ENCODE peak calls at places on chromosomes 16 and 17, in four cellular contexts. One of them, this sample, is unnamed.

GRCh38 chr16:88685156-88686061 is 898 bp downstream of the SNAI3 start:
- DNase-seq in K562: peak; percentile 69
- DNase-seq in H1: no peak
- DNase-seq in HepG2: no peak
- DNase-seq in this sample: peak; percentile 37

GRCh38 chr16:75541236-75541635 is 5.3 kb upstream of the CHST5 start:
- DNase-seq in K562: no peak
- DNase-seq in H1: no peak
- DNase-seq in HepG2: no peak
- DNase-seq in this sample: no peak

GRCh38 chr17:79065105-79065670 is 9.4 kb upstream of the ENGASE start:
- DNase-seq in K562: peak; percentile 62
- DNase-seq in H1: no peak
- DNase-seq in HepG2: peak; percentile 43
- DNase-seq in this sample: peak; percentile 73

GRCh38 chr16:53549970-53550406 is 47.0 kb upstream of the AKTIP start:
- DNase-seq in K562: peak; percentile 63
- DNase-seq in H1: peak; percentile 27
- DNase-seq in HepG2: peak; percentile 69
- DNase-seq in this sample: peak; percentile 71

GRCh38 chr17:15409721-15410247 is 57.6 kb downstream of the CDRT4 start:
- DNase-seq in K562: no peak
- DNase-seq in H1: no peak
- DNase-seq in HepG2: no peak
- DNase-seq in this sample: no peak

GRCh38 chr16:11225677-11226549 is 30.1 kb downstream of the SOCS1 start:
- DNase-seq in K562: no peak
- DNase-seq in H1: no peak
- DNase-seq in HepG2: no peak
- DNase-seq in this sample: no peak

GRCh38 chr17:72671034-72671433 is 421.5 kb downstream of the SLC39A11 start:
- DNase-seq in K562: no peak
- DNase-seq in H1: no peak
- DNase-seq in HepG2: no peak
- DNase-seq in this sample: no peak

GRCh38 chr17:32610027-32610650 is 123.3 kb downstream of the CDK5R1 start:
- DNase-seq in K562: no peak
- DNase-seq in H1: no peak
- DNase-seq in HepG2: no peak
- DNase-seq in this sample: no peak

GRCh38 chr16:31764103-31764502 is 109.5 kb upstream of the ZNF267 start:
- DNase-seq in K562: no peak
- DNase-seq in H1: no peak
- DNase-seq in HepG2: no peak
- DNase-seq in this sample: no peak

GRCh38 chr17:50866950-50867855 is 1.0 kb upstream of the TOB1 start:
- DNase-seq in K562: peak; percentile 96
- DNase-seq in H1: peak; percentile 88
- DNase-seq in HepG2: peak; percentile 95
- DNase-seq in this sample: peak; percentile 99
- TF ChIP-seq RFX5 in K562: peak; percentile 83
- TF ChIP-seq RFX5 in H1: peak; percentile 84
- TF ChIP-seq RFX5 in HepG2: peak; percentile 97
- TF ChIP-seq RFX5 in this sample: peak; percentile 96

DNA sequence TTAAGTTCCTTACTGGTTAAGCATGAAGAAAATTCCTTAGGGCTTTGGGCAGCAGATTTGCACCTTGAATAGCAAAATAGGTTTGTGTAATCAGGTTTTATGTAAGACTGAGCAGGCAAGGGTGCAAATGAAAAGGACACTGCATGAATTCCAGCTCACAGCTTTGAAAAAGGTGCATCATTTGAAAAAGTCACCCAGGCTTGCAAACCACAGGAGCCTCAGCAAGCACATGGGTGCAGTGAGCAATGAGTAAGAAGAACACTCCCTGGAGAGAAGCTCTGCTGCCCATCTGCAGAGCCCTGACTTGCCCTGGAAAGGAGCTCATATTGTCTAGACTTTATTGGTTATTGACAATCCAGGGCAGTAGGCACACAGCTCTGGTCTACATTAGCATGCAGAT is 165.6 kb upstream of the KCNJ16 start:
- DNase-seq in K562: no peak
- DNase-seq in H1: no peak
- DNase-seq in HepG2: no peak
- DNase-seq in this sample: no peak
- TF ChIP-seq PHF8 in K562: no peak
- TF ChIP-seq PHF8 in H1: no peak
- TF ChIP-seq PHF8 in HepG2: no peak
- TF ChIP-seq PHF8 in this sample: no peak

DNA sequence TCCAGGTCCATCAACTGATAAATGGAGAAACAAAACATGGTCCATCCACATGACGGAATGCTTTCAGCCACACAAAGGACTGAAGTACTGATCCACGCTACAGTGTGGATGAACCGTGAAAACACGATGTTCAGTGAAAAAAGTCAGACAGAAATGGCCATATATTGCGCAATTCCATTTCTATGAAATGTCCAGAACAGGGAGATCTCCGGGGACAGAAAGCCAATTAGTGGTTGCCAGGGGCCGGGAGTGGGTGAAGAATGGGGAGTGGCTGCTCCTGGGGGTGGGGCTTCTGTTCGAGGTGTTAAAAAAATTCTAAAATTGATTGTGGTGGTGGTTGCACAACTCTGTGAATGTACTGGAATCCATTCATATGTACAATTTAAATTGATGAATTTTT is 154.9 kb upstream of the HSBP1 start:
- DNase-seq in K562: no peak
- DNase-seq in H1: no peak
- DNase-seq in HepG2: no peak
- DNase-seq in this sample: no peak
- TF ChIP-seq JUN in K562: no peak
- TF ChIP-seq JUN in H1: no peak
- TF ChIP-seq JUN in HepG2: no peak
- TF ChIP-seq JUN in this sample: no peak

GRCh38 chr16:242281-242680 is 7.7 kb downstream of the FAM234A start:
- DNase-seq in K562: no peak
- DNase-seq in H1: no peak
- DNase-seq in HepG2: no peak
- DNase-seq in this sample: no peak

GRCh38 chr16:240559-240958 is 5.9 kb downstream of the FAM234A start:
- DNase-seq in K562: no peak
- DNase-seq in H1: no peak
- DNase-seq in HepG2: no peak
- DNase-seq in this sample: no peak

GRCh38 chr16:243348-243747 is 8.7 kb downstream of the FAM234A start:
- DNase-seq in K562: no peak
- DNase-seq in H1: no peak
- DNase-seq in HepG2: no peak
- DNase-seq in this sample: no peak

GRCh38 chr16:239948-240277 is 5.3 kb downstream of the FAM234A start:
- DNase-seq in K562: peak; percentile 20
- DNase-seq in H1: no peak
- DNase-seq in HepG2: peak; percentile 39
- DNase-seq in this sample: no peak

DNA sequence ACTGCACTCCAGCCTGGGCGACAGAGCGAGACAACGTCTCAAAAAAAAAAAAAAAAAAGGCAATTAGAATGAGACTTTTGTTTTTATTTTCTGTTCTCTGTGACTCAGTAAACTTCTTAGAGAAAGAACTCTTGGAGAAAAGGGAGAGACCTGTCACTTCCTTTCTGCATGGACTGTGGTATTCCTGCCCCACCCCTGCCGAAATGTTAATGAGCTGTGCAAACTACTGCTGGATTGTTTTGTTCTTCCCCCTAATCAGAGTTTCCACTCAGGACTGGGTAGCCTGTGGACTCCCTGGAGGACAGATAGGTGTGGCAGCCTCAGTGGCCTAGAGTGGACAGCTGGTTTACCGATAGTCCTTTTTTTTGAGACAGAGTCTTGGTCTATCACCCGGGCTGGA is 7.2 kb downstream of the FAM234A start:
- DNase-seq in K562: peak; percentile 25
- DNase-seq in H1: no peak
- DNase-seq in HepG2: no peak
- DNase-seq in this sample: no peak
- TF ChIP-seq RFX5 in K562: no peak
- TF ChIP-seq RFX5 in H1: no peak
- TF ChIP-seq RFX5 in HepG2: no peak
- TF ChIP-seq RFX5 in this sample: no peak

GRCh38 chr17:6668727-6669425 is 17.3 kb downstream of the C17orf100 start:
- DNase-seq in K562: no peak
- DNase-seq in H1: no peak
- DNase-seq in HepG2: peak; percentile 65
- DNase-seq in this sample: no peak
- TF ChIP-seq PHF8 in K562: no peak
- TF ChIP-seq PHF8 in H1: no peak
- TF ChIP-seq PHF8 in HepG2: no peak
- TF ChIP-seq PHF8 in this sample: no peak

GRCh38 chr16:85350146-85350728 is 238.0 kb upstream of the CIBAR2 start:
- DNase-seq in K562: no peak
- DNase-seq in H1: no peak
- DNase-seq in HepG2: no peak
- DNase-seq in this sample: no peak

GRCh38 chr16:85353013-85353412 is 240.7 kb upstream of the CIBAR2 start:
- DNase-seq in K562: no peak
- DNase-seq in H1: no peak
- DNase-seq in HepG2: no peak
- DNase-seq in this sample: no peak

GRCh38 chr16:85352221-85352620 is 239.9 kb upstream of the CIBAR2 start:
- DNase-seq in K562: no peak
- DNase-seq in H1: no peak
- DNase-seq in HepG2: no peak
- DNase-seq in this sample: no peak

GRCh38 chr16:85349413-85350145 is 237.3 kb upstream of the CIBAR2 start:
- DNase-seq in K562: no peak
- DNase-seq in H1: no peak
- DNase-seq in HepG2: no peak
- DNase-seq in this sample: no peak

GRCh38 chr16:85350973-85351372 is 238.7 kb upstream of the CIBAR2 start:
- DNase-seq in K562: no peak
- DNase-seq in H1: no peak
- DNase-seq in HepG2: no peak
- DNase-seq in this sample: peak; percentile 83
- TF ChIP-seq JUN in K562: no peak
- TF ChIP-seq JUN in H1: no peak
- TF ChIP-seq JUN in HepG2: no peak
- TF ChIP-seq JUN in this sample: peak; percentile 24

GRCh38 chr17:68771867-68772515 is 170.8 kb upstream of the FAM20A start:
- DNase-seq in K562: peak; percentile 29
- DNase-seq in H1: no peak
- DNase-seq in HepG2: peak; percentile 71
- DNase-seq in this sample: peak; percentile 54
- TF ChIP-seq RFX5 in K562: no peak
- TF ChIP-seq RFX5 in H1: no peak
- TF ChIP-seq RFX5 in HepG2: no peak
- TF ChIP-seq RFX5 in this sample: no peak

GRCh38 chr17:44417553-44417952 is 28.1 kb upstream of the ITGA2B start:
- DNase-seq in K562: no peak
- DNase-seq in H1: no peak
- DNase-seq in HepG2: peak; percentile 20
- DNase-seq in this sample: peak; percentile 47
- TF ChIP-seq PHF8 in K562: no peak
- TF ChIP-seq PHF8 in H1: no peak
- TF ChIP-seq PHF8 in HepG2: no peak
- TF ChIP-seq PHF8 in this sample: no peak